ENCODE peak calls at places on chromosome 12, in eight cellular contexts. J is MG63, X is uterus, E is left lung, O is WERI-Rb-1, U is GM23248, K is heart left ventricle, I is A673. G is an unnamed sample.
A peak's percentile ranks its signal among the peaks of the same experiment; 100 is the strongest.

GRCh38 chr12:124778411-124778810 is 85.3 kb downstream of the SCARB1 start:
- DNase-seq in J (no peak), U (no peak), I (no peak), X (no peak), E (no peak), K (no peak), O (no peak), G (no peak)

GRCh38 chr12:89875225-89875624 is 166.6 kb upstream of the ATP2B1 start:
- DNase-seq in K (no peak), J (no peak), I (no peak), O (no peak), E (no peak), X (no peak), U (no peak), G (no peak)

GRCh38 chr12:100797786-100798580 is 3.4 kb downstream of the ANO4 start:
- DNase-seq in J (no peak), U (no peak), E (no peak), O (no peak), X (no peak), K (no peak), I (no peak), G (no peak)

GRCh38 chr12:54596526-54596946 is 8.1 kb upstream of the PPP1R1A start:
- DNase-seq in X (peak; percentile 55), O (peak; percentile 68), I (peak; percentile 91), K (peak; percentile 32), E (peak; percentile 41), U (peak; percentile 73), J (peak; percentile 49), G (peak; percentile 58)

GRCh38 chr12:76909290-76909689 is 30.5 kb upstream of the CSRP2 start:
- DNase-seq in J (no peak), I (peak; percentile 52), O (no peak), E (no peak), K (no peak), U (no peak), X (no peak), G (no peak)

GRCh38 chr12:110972870-110973269 is 52.5 kb upstream of the MYL2 start:
- DNase-seq in U (no peak), J (no peak), I (no peak), E (no peak), X (no peak), K (no peak), O (no peak), G (no peak)

GRCh38 chr12:84128117-84128991 is 784.2 kb downstream of the SLC6A15 start:
- DNase-seq in E (no peak), O (no peak), I (no peak), K (no peak), U (no peak), X (no peak), J (no peak), G (no peak)

GRCh38 chr12:29054790-29055663 is 94.1 kb upstream of the FAR2 start:
- DNase-seq in O (peak; percentile 67), X (no peak), J (no peak), K (no peak), U (no peak), I (no peak), E (no peak), G (no peak)

GRCh38 chr12:14247166-14247565 is 118.3 kb upstream of the ATF7IP start:
- DNase-seq in U (no peak), E (no peak), K (no peak), J (no peak), I (no peak), O (no peak), X (no peak), G (no peak)

GRCh38 chr12:122827258-122827657 is 8.0 kb upstream of the HIP1R start:
- DNase-seq in K (no peak), U (no peak), E (no peak), J (no peak), X (no peak), I (no peak), O (no peak), G (no peak)

GRCh38 chr12:95870897-95871296 is 12.1 kb downstream of the SNRPF start:
- DNase-seq in I (no peak), K (no peak), J (no peak), O (no peak), E (no peak), X (no peak), U (no peak), G (no peak)

GRCh38 chr12:38201461-38202276 is 114.9 kb upstream of the ALG10B start:
- DNase-seq in E (no peak), K (no peak), J (no peak), O (no peak), X (no peak), U (no peak), I (no peak), G (no peak)

GRCh38 chr12:32390572-32391219 is 8.7 kb upstream of the FGD4 start:
- DNase-seq in X (no peak), E (peak; percentile 66), U (peak; percentile 33), I (no peak), K (no peak), J (peak; percentile 27), O (no peak), G (no peak)

GRCh38 chr12:2836576-2836975 is 1.7 kb upstream of the NRIP2 start:
- DNase-seq in K (no peak), X (no peak), E (no peak), J (no peak), U (no peak), O (no peak), I (no peak), G (no peak)

GRCh38 chr12:57753938-57754337 is 965 bp upstream of the MARCHF9 start:
- DNase-seq in X (no peak), U (no peak), E (no peak), I (no peak), J (no peak), K (no peak), O (no peak), G (no peak)
- H3K4me3 ChIP-seq in X (no peak overlapping the region), U (no peak overlapping the region), E (no peak overlapping the region), I (peak overlapping the region; percentile 60), J (no peak overlapping the region), K (no peak overlapping the region), O (no peak overlapping the region), G (no peak overlapping the region)

GRCh38 chr12:6569786-6570185 is 1.7 kb upstream of the NOP2 start:
- DNase-seq in J (no peak), I (no peak), K (no peak), O (no peak), U (no peak), E (no peak), X (no peak), G (no peak)

GRCh38 chr12:6567824-6568617 is at the start of gene NOP2:
- DNase-seq in U (peak; percentile 98), E (peak; percentile 93), J (peak; percentile 90), K (peak; percentile 91), X (peak; percentile 91), O (peak; percentile 93), I (peak; percentile 95), G (peak; percentile 85)

GRCh38 chr12:6570264-6570887 is 2.3 kb upstream of the NOP2 start:
- DNase-seq in X (no peak), E (no peak), K (no peak), J (peak; percentile 69), O (peak; percentile 82), U (peak; percentile 57), I (peak; percentile 71), G (peak; percentile 30)

GRCh38 chr12:6567112-6567680 is 895 bp downstream of the NOP2 start:
- DNase-seq in E (no peak), I (no peak), J (no peak), X (no peak), O (no peak), U (peak; percentile 31), K (no peak), G (no peak)

GRCh38 chr12:6569312-6569711 is 1.2 kb upstream of the NOP2 start:
- DNase-seq in E (no peak), U (no peak), I (no peak), J (no peak), O (no peak), X (no peak), K (no peak), G (no peak)
- H3K4me3 ChIP-seq in E (no peak overlapping the region), U (peak overlapping the region; percentile 93), I (peak overlapping the region; percentile 75), J (peak overlapping the region; percentile 74), O (no peak overlapping the region), X (no peak overlapping the region), K (no peak overlapping the region), G (no peak overlapping the region)

DNA sequence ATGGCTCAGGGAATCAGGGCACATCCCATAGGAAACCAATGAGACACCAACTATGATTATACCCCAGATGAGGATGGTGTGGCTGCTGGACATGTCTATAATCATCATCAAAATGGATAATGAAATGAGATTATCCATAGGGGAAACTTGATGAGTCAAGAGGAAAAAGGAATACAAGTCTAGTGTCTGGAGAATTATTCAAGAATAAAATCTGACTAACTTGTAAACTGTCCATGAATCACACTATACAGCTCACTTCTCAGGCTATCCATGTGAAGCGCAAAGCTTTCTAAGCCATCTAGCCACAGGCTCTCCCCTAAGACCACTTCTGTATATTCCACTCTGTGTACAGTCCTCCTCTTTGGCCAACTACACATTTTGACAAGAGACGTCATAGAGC is 52.5 kb downstream of the DUSP16 start:
- DNase-seq in O (no peak), X (no peak), J (peak; percentile 3), K (no peak), E (no peak), I (no peak), U (peak; percentile 92), G (peak; percentile 54)
- H3K4me3 ChIP-seq in O (no peak overlapping the region), X (no peak overlapping the region), J (no peak overlapping the region), K (no peak overlapping the region), E (no peak overlapping the region), I (no peak overlapping the region), U (no peak overlapping the region), G (no peak overlapping the region)

GRCh38 chr12:92506460-92506859 is 196.3 kb upstream of the PLEKHG7 start:
- DNase-seq in J (no peak), E (no peak), X (no peak), O (no peak), I (no peak), K (no peak), U (no peak), G (peak; percentile 3)

GRCh38 chr12:92505373-92506340 is 197.1 kb upstream of the PLEKHG7 start:
- DNase-seq in O (no peak), K (peak; percentile 70), I (no peak), X (peak; percentile 75), J (no peak), U (peak; percentile 37), E (peak; percentile 51), G (peak; percentile 24)

GRCh38 chr12:92503029-92503931 is 199.5 kb upstream of the PLEKHG7 start:
- DNase-seq in E (no peak), J (no peak), O (no peak), I (no peak), K (no peak), X (peak; percentile 38), U (no peak), G (no peak)

GRCh38 chr12:92503977-92504966 is 198.5 kb upstream of the PLEKHG7 start:
- DNase-seq in U (no peak), I (no peak), E (peak; percentile 48), X (no peak), K (no peak), J (no peak), O (no peak), G (no peak)

DNA sequence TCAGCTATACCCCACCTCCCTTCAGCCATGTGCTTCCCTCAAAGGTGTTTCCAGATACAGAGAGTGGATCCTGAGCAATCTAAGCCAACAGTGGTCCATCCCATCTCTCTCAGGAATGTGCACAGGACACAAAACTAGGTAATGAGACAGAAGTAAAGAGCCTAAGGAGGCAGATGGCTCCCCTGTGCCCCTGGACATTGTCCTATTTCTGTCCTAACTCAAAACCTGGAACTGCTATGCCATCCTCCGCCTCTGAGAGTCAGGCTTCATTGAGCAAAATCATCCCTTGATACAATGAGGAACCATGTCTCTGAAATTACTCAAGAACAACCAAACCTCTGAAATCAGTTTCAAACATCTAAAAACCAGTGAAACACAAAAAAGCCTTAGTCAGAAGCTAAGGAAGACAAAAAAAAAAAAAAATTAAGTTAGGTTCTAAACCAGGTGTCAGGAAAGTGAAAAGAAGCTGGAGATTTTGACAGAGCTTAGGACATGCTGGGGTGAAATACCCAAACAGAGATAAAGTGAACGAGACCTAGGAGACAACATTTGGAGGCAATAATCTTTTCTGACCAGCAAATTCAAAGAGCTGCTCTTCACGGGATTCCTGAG is 200.3 kb upstream of the PLEKHG7 start:
- DNase-seq in J (no peak), E (no peak), K (no peak), X (no peak), I (no peak), O (no peak), U (no peak), G (no peak)
- H3K4me3 ChIP-seq in J (no peak overlapping the region), E (no peak overlapping the region), K (no peak overlapping the region), X (no peak overlapping the region), I (no peak overlapping the region), O (no peak overlapping the region), U (no peak overlapping the region), G (no peak overlapping the region)